ENCODE peak calls at places on chromosomes 7 and 10, in six cellular contexts. C, N, Q, Z, T and W are unnamed samples.

GRCh38 chr7:78768859-78769258 is 684.6 kb downstream of the MAGI2 start:
- DNase-seq in T (no peak), Z (no peak), Q (no peak), C (peak), N (no peak), W (no peak)

GRCh38 chr10:21535494-21535818 is 1.4 kb downstream of the MLLT10 start:
- DNase-seq in N (no peak), Q (no peak), T (no peak), C (no peak), Z (no peak), W (no peak)

GRCh38 chr7:12458520-12459131 is 55.0 kb upstream of the VWDE start:
- DNase-seq in N (no peak), T (no peak), Q (peak), Z (peak), C (peak), W (peak)

GRCh38 chr7:133274265-133274664 is 21.4 kb downstream of the EXOC4 start:
- DNase-seq in C (no peak), N (no peak), T (no peak), Q (no peak), Z (no peak), W (no peak)

GRCh38 chr10:55979203-55979602 is 381.9 kb downstream of the ZWINT start:
- DNase-seq in T (no peak), Z (no peak), Q (no peak), C (no peak), N (no peak), W (no peak)

GRCh38 chr7:26636808-26637207 is 227.6 kb downstream of the SKAP2 start:
- DNase-seq in N (no peak), Q (no peak), C (no peak), Z (no peak), T (no peak), W (no peak)

GRCh38 chr7:129807863-129808262 is 144.9 kb downstream of the UBE2H start:
- DNase-seq in T (no peak), C (no peak), Q (no peak), N (peak), Z (no peak), W (no peak)

GRCh38 chr10:71255817-71256660 is 43.7 kb downstream of the UNC5B start:
- DNase-seq in Z (peak), Q (no peak), C (peak), N (no peak), T (peak), W (no peak)

GRCh38 chr7:105270117-105270516 is 118.6 kb downstream of the SRPK2 start:
- DNase-seq in C (no peak), Z (no peak), Q (no peak), T (no peak), N (no peak), W (no peak)

DNA sequence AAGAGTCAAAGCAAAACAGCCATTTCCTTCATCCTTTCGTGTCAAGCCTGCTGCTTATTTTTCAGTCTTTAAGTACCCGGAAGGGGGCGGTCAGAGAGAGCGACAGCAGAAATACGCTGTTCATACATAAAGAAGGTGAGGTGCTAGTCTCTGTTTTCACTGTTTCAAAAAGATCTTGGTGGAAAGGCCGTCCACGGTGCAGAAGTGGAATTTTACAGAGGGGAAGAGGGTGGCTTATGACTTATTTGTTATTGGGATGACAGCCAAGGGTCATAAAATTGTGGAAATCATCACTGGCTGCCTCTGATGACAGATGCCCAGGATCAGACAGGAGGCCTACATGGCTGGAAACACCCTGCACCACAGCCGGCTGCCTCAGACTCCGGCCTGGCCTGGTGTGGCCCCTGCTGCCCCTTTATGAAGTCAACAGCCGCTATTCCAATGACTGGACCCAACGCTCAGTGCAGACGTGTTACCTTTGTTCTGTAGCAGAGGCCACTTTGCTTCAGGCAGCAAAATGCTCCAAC is 57.0 kb downstream of the HIPK2 start:
- DNase-seq in C (no peak), Q (no peak), Z (no peak), T (no peak), N (no peak), W (no peak)
- TF ChIP-seq CTCF in C (no peak), Q (no peak), Z (no peak), T (no peak), N (no peak), W (no peak)

DNA sequence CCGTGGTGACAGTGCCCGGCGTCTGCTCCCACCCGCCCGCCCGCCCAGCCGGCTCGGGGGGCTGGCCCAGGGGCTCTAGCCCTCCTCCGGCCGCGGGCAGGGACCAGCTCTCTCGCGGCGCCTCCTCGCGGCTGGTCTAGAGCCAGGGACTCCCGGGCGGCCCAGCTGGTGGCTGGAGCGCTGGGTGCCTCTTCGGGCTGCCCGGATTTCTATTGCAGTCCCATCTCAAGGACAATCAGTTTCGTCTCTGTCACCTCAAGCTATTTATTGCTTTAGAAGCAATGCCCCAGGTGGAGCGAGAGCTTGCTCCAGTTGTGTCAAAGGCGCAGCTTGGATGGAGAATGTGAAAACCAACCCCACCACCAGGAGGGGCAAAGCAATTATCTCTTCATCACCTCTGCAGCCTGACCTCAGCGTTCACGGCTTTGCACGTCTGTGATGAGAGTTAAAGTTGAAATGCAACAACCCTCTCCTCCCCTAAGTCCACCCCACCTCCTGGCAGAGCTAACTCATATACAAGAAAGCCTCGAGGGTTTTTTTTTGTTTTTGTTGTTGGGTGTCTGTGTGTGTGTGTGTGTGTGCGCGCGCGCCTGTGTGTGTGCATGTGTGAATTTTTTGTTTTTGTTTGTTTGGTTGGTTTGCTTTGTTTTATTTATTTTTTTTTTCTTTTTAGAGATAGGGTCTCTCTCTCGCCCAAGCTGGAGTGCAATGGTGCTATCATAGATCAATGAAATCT is at the start of gene ITGA8:
- DNase-seq in N (no peak), Q (no peak), C (no peak), Z (no peak), T (no peak), W (peak)
- TF ChIP-seq CTCF in N (peak), Q (peak), C (peak), Z (peak), T (no peak), W (peak)

GRCh38 chr7:118250860-118251494 is 26.5 kb downstream of the ANKRD7 start:
- DNase-seq in T (no peak), N (no peak), Z (no peak), Q (no peak), C (no peak), W (no peak)
- TF ChIP-seq CTCF in T (peak), N (peak), Z (peak), Q (no peak), C (peak), W (no peak)

GRCh38 chr10:6130851-6131470 is 42.1 kb downstream of the RBM17 start:
- DNase-seq in T (no peak), Q (no peak), C (no peak), Z (no peak), N (no peak), W (no peak)
- TF ChIP-seq CTCF in T (no peak), Q (no peak), C (no peak), Z (no peak), N (no peak), W (no peak)

GRCh38 chr10:119208553-119208940 is 1.2 kb downstream of the GRK5 start:
- DNase-seq in T (no peak), Z (no peak), N (no peak), C (no peak), Q (no peak), W (no peak)

GRCh38 chr10:119209050-119209735 is 1.8 kb downstream of the GRK5 start:
- DNase-seq in T (no peak), Z (no peak), Q (peak), C (peak), N (peak), W (peak)

GRCh38 chr10:119206603-119207366 is 586 bp upstream of the GRK5 start:
- DNase-seq in T (no peak), N (peak), C (peak), Z (no peak), Q (no peak), W (peak)

GRCh38 chr10:119207367-119207668 is at the start of gene GRK5:
- DNase-seq in Q (peak), C (peak), T (peak), Z (peak), N (peak), W (peak)

GRCh38 chr10:119207713-119208552 is 562 bp downstream of the GRK5 start:
- DNase-seq in N (peak), Q (peak), T (peak), Z (no peak), C (peak), W (no peak)
- TF ChIP-seq CTCF in N (peak), Q (no peak), T (no peak), Z (no peak), C (no peak), W (no peak)

GRCh38 chr7:42289473-42289872 is 52.5 kb upstream of the GLI3 start:
- DNase-seq in T (no peak), N (no peak), C (no peak), Q (no peak), Z (no peak), W (no peak)
- TF ChIP-seq CTCF in T (no peak), N (no peak), C (no peak), Q (no peak), Z (no peak), W (no peak)

GRCh38 chr10:72354356-72355213 is at the start of gene DNAJB12:
- DNase-seq in T (peak), Z (peak), Q (peak), C (peak), N (peak), W (peak)
- TF ChIP-seq CTCF in T (no peak), Z (no peak), Q (peak), C (no peak), N (peak), W (no peak)